ENCODE peak calls at places on chromosomes 11 and 22, in six cellular contexts. V, H, P, R, Y and K are unnamed samples.

GRCh38 chr11:12017865-12018453 is 9.5 kb upstream of the DKK3 start:
- DNase-seq in V (no peak), H (peak), P (no peak), R (no peak), Y (no peak), K (no peak)

GRCh38 chr11:79440451-79441158 is at the start of gene TENM4:
- DNase-seq in V (no peak), H (no peak), P (peak), R (no peak), Y (peak), K (peak)

GRCh38 chr11:115930886-115931537 is 426.8 kb upstream of the CADM1 start:
- DNase-seq in V (no peak), H (no peak), P (no peak), R (no peak), Y (no peak), K (no peak)

GRCh38 chr11:1053121-1053901 is 16.8 kb upstream of the MUC6 start:
- DNase-seq in V (no peak), H (peak), P (no peak), R (no peak), Y (no peak), K (peak)

GRCh38 chr11:95849087-95849825 is 59.0 kb downstream of the CEP57 start:
- DNase-seq in V (peak), H (peak), P (peak), R (peak), Y (no peak), K (peak)

GRCh38 chr22:39097098-39098020 is at the start of gene APOBEC3H:
- DNase-seq in V (no peak), H (peak), P (no peak), R (no peak), Y (no peak), K (no peak)

GRCh38 chr11:123544631-123545375 is 109.6 kb downstream of the SCN3B start:
- DNase-seq in V (no peak), H (no peak), P (no peak), R (no peak), Y (no peak), K (peak)

GRCh38 chr11:101346591-101346990 is 217.0 kb upstream of the PGR start:
- DNase-seq in V (no peak), H (no peak), P (no peak), R (no peak), Y (no peak), K (no peak)

GRCh38 chr11:74720596-74721478 is 10.4 kb downstream of the CHRDL2 start:
- DNase-seq in V (no peak), H (no peak), P (no peak), R (no peak), Y (no peak), K (no peak)

DNA sequence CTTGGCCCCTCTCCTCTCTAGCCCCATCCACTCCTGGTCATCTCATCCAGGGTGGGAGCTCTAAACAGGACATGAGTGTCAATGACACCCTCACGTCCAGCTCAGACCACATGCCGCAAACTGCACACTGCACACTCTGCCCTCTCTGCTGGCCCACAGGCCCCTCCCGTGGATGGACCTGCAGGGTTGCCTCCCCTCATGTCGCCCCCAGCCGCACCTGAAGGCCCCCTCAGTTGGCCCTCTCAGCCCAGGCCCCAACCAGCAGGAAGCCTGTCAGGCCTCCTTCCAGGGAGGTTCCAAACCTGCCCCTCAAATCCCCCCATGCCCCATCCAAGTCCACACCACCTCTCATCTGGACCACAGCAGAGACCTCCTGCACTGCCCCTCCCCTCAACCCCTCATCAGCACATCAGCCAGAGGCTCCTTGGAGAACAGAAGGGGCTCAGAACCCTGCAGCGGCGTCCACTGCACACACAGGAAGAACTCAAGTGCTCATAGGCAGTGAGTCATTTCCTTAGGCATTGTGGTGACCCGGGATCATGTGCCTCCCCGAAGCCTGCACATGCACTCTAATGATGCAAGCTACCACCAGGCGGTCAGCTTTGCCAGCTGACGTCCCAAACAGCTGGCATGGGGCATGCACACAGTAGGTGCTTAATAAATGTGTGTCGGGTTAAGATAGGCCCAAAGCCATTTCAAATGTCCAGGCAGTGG is 12.9 kb upstream of the CDKN1C start:
- DNase-seq in V (no peak), H (no peak), P (no peak), R (peak), Y (no peak), K (no peak)
- TF ChIP-seq TAF1 in V (no peak), H (no peak), P (no peak), R (no peak), Y (no peak), K (no peak)

DNA sequence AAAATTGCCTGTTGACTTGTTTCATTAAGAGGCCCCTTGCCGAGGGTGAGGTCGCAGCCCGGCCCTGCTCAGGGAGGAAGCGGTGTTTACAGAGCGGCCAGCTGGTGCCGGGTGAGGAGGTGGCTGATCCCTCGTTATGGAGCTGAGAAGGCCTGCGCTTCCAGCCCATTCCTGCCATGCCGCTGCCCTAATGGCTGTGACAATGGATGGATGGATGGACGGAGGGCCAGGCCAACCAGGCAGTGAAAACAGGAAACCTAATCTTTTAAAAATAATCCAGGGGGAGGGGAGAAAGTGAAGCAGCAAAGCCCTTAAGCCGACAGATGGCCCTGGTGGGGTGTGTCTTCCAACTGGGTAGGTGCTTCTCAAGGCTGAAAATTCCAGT is 38.5 kb downstream of the BCR start:
- DNase-seq in V (no peak), H (no peak), P (no peak), R (peak), Y (no peak), K (peak)
- TF ChIP-seq TAF1 in V (no peak), H (no peak), P (no peak), R (no peak), Y (no peak), K (no peak)

GRCh38 chr11:3605721-3606324 is 36.0 kb downstream of the ART5 start:
- DNase-seq in V (no peak), H (no peak), P (no peak), R (no peak), Y (no peak), K (peak)
- TF ChIP-seq TAF1 in V (no peak), H (no peak), P (no peak), R (no peak), Y (no peak), K (no peak)

GRCh38 chr11:114158886-114159285 is 99.4 kb downstream of the ZBTB16 start:
- DNase-seq in V (no peak), H (no peak), P (no peak), R (no peak), Y (no peak), K (no peak)
- TF ChIP-seq TAF1 in V (no peak), H (no peak), P (no peak), R (no peak), Y (no peak), K (no peak)

GRCh38 chr22:48893288-48894063 is 934.2 kb downstream of the BRD1 start:
- DNase-seq in V (no peak), H (no peak), P (no peak), R (no peak), Y (no peak), K (no peak)
- TF ChIP-seq TAF1 in V (no peak), H (no peak), P (no peak), R (no peak), Y (no peak), K (no peak)